ENCODE peak calls at places on chromosome 18, in four cellular contexts. E is HCT116, X is K562, V is H1. G is an unnamed sample.

GRCh38 chr18:76970749-76971148 is 148.4 kb downstream of the ZNF236 start:
- DNase-seq in X (no peak), E (no peak), V (no peak), G (no peak)

GRCh38 chr18:65852273-65852672 is 101.5 kb downstream of the CDH7 start:
- DNase-seq in V (no peak), E (no peak), X (no peak), G (no peak)

GRCh38 chr18:59142274-59142673 is 2.6 kb downstream of the SEC11C start:
- DNase-seq in E (no peak), X (no peak), V (no peak), G (no peak)

GRCh38 chr18:74249181-74249968 is 42.4 kb downstream of the CYB5A start:
- DNase-seq in E (no peak), V (no peak), X (no peak), G (peak)

GRCh38 chr18:54647176-54647575 is 56.1 kb downstream of the DYNAP start:
- DNase-seq in X (peak), E (peak), V (peak), G (peak)

GRCh38 chr18:60404686-60405085 is 32.1 kb upstream of the MC4R start:
- DNase-seq in V (no peak), E (no peak), X (no peak), G (no peak)

GRCh38 chr18:44852818-44853217 is 172.1 kb downstream of the SETBP1 start:
- DNase-seq in V (no peak), X (no peak), E (no peak), G (no peak)

GRCh38 chr18:55206941-55207340 is 247.7 kb upstream of the CCDC68 start:
- DNase-seq in E (no peak), V (no peak), X (no peak), G (no peak)

GRCh38 chr18:10432781-10433180 is 21.7 kb upstream of the APCDD1 start:
- DNase-seq in X (no peak), V (no peak), E (no peak), G (no peak)

GRCh38 chr18:77092104-77093066 is 40.2 kb downstream of the MBP start:
- DNase-seq in E (no peak), V (no peak), X (no peak), G (no peak)

DNA sequence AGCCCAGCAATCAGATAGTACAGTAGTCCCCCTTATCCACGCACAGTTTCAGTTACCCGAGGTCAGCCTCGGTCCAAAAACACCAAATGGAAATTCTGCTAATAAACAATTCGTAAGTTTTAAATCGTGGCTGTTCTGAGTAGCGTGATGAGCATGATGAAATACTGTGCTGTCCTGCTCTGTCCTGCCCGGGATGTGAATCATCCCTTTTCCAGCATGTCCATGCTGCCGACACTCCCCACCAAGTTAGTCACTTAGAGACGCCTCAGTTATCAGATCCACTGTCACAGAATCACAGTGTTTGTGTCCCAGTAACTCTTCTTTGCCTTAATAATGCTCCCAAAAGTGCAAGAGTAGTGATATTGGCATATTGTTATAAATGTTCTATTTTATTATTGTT is 62.1 kb downstream of the MEX3C start:
- DNase-seq in X (no peak), V (no peak), E (no peak), G (no peak)
- TF ChIP-seq FOSL1 in X (peak), V (no peak), E (no peak), G (no peak)

GRCh38 chr18:32695534-32695933 is 77.3 kb downstream of the KLHL14 start:
- DNase-seq in E (no peak), X (no peak), V (no peak), G (no peak)

GRCh38 chr18:32701288-32701687 is 71.5 kb downstream of the KLHL14 start:
- DNase-seq in E (no peak), V (no peak), X (no peak), G (no peak)

GRCh38 chr18:32696376-32696775 is 76.4 kb downstream of the KLHL14 start:
- DNase-seq in E (no peak), V (no peak), X (no peak), G (no peak)

DNA sequence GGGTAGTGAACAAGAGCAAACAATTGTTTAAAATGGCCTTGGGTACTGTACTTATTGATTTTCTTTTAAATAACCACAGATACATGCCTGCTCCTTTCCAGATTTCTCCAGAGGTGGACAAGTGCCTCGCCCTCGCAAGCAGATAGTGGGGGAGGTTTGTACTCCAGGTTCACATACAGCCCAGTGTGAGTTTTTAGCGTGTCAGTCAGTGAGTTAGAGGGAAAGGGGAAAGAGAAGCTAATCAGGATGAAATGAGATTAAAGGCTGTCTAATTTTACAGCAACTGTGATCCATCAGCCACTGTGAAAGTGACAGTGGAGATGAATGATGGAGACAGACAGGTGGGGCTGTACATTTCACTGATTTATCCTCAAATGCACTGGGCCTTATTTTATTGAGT is 74.7 kb downstream of the KLHL14 start:
- DNase-seq in X (no peak), E (no peak), V (no peak), G (no peak)
- TF ChIP-seq FOSL1 in X (no peak), E (no peak), V (no peak), G (no peak)

GRCh38 chr18:48834421-48835011 is 116.2 kb downstream of the SMAD7 start:
- DNase-seq in E (peak), V (peak), X (no peak), G (no peak)
- TF ChIP-seq FOSL1 in E (no peak), V (no peak), X (peak), G (no peak)

DNA sequence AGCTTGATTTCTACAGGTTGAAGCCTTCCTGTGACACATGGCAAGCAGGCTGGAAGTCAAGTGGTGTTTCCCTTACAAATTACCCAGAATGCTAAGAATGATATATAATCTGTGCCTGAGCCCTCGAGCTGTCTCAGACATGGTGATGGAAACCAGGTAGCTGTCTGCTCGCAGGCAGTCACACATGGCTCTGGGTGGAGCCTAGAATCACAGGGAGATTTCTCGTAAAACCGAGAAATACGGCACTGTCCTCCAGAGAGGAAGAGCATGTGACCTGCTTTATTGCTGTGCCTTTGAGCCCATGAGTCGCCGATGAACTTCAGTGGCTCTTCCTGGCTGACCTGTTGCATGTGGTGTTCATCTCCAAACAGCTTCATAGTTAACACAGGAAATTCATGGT is 392.9 kb downstream of the ZNF521 start:
- DNase-seq in V (no peak), E (no peak), X (no peak), G (no peak)
- TF ChIP-seq FOSL1 in V (no peak), E (no peak), X (no peak), G (no peak)

GRCh38 chr18:62751341-62751821 is 36.0 kb downstream of the PHLPP1 start:
- DNase-seq in E (no peak), V (peak), X (no peak), G (no peak)
- TF ChIP-seq FOSL1 in E (no peak), V (no peak), X (no peak), G (no peak)

DNA sequence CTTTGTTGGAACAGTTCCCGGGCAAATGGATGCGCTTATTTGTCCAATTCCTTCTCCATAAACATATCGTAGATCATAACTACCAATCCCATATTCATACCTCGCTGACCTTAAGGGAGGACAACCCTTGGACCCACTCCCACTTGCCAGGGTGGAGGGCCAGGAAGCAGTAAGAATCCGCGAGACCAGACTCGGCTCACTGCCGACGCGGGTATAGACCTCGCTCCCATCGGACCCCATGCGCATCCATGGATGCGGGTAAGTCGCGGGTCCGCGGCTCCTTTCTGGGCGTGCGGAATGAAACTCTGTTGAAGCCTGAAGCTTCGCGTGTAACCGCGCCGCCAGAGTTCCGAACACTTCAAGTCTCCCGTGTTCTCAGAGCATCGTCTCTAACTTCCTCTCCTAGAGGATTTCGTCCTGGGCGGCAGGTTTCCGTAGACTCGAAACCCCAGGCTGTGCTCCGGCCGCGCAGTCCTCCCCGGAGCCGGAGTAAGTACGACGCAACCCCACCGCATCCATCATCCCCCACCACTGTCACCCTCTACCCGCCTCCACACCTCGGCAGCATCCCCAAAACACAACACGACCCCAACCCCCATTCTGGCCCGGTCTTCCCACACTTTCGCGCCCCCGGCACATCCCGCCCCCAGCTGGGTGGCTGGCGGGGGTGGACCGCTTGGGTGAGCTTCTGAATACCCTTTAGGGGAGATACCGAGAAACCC is 1.0 kb downstream of the DSC3 start:
- DNase-seq in X (no peak), V (no peak), E (no peak), G (no peak)
- TF ChIP-seq FOSL1 in X (no peak), V (no peak), E (no peak), G (no peak)

DNA sequence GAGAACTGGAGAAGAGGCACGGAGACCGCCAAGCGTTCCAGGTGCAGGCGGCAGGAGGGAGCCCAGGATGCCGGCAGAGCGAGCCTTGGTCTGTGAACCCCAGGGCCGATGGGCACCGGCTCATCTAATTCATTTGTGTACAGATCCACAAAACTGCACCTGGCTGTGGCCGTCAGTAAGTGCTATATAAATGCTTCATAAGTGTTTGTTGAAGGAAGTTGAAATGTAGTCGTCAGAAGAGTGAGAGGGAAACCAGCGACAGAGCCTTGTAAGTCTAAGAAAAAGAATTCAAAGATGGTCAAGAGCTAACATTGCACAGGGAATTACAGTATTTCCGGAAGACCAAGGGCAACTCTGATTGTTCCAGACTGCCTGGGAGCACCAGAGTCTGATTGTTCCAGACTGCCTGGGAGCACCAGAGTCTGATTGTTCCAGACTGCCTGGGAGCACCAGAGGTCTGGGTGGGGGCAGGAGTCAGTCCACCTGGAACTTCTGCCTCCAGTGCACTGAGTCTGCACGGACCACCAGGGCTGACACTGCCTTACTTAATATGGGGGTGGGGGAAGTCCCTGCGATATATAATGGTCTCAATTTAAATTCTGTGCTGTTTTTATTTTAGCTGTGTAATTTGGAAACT is 112.3 kb downstream of the BCL2 start:
- DNase-seq in X (no peak), V (no peak), E (no peak), G (no peak)
- TF ChIP-seq FOSL1 in X (no peak), V (no peak), E (no peak), G (no peak)

GRCh38 chr18:22055466-22055865 is 113.9 kb upstream of the GATA6 start:
- DNase-seq in V (no peak), E (no peak), X (no peak), G (no peak)
- TF ChIP-seq FOSL1 in V (no peak), E (no peak), X (no peak), G (no peak)

GRCh38 chr18:8794133-8794986 is 89.0 kb downstream of the MTCL1 start:
- DNase-seq in E (peak), X (no peak), V (no peak), G (peak)
- TF ChIP-seq FOSL1 in E (peak), X (no peak), V (no peak), G (no peak)

DNA sequence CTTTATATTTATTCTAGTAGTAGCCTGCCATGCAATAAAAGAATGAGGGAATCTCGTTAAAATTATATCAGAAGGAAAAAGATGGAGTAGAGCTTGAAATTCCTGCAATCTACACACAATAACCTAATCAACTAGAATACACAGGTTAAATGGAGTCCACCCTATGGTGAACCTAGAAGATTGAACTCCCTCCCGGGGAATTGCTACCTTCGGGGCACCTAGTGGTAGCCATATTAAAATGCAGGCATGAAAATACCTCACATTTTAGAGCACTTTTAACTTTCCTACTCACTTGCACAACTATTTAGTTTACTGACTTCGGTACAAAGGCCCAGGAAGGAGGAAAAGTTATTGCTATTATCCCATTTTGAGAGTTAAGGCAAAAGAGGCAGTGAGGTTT is 174.5 kb downstream of the SS18 start:
- DNase-seq in X (no peak), E (no peak), V (no peak), G (no peak)
- TF ChIP-seq FOSL1 in X (no peak), E (no peak), V (no peak), G (no peak)